ENCODE peak calls at places on chromosomes 16 and 17, in eight cellular contexts. K is endodermal cell; A is OCI-LY7; U is CD8-positive, alpha-beta memory T cell; L is Caco-2; T is H1; E is IMR-90; H is left ventricle myocardium inferior. V is an unnamed sample. For H3K9me3, the result is how much of the 10 kb centered on the place peaks cover.

GRCh38 chr17:8320990-8321389 is 10.9 kb downstream of the ARHGEF15 start:
- DNase-seq in K (peak), A (no peak), U (no peak), L (no peak), T (no peak), E (no peak), H (no peak), V (no peak)

GRCh38 chr17:49557204-49558024 is 18.3 kb upstream of the NXPH3 start:
- DNase-seq in K (peak), A (peak), U (peak), L (peak), T (no peak), E (peak), H (no peak), V (no peak)

GRCh38 chr16:22786691-22787090 is 27.3 kb upstream of the HS3ST2 start:
- DNase-seq in K (no peak), A (no peak), U (no peak), L (no peak), T (no peak), E (no peak), H (no peak), V (no peak)

GRCh38 chr17:50148226-50149098 is 2.0 kb downstream of the PPP1R9B start:
- DNase-seq in K (peak), A (peak), U (peak), L (peak), T (no peak), E (peak), H (peak), V (no peak)

GRCh38 chr16:49348408-49349176 is 25.0 kb upstream of the C16orf78 start:
- DNase-seq in K (peak), A (peak), U (no peak), L (no peak), T (no peak), E (no peak), H (no peak), V (no peak)

GRCh38 chr17:62981933-62982332 is 15.9 kb downstream of the TANC2 start:
- DNase-seq in K (no peak), A (no peak), U (no peak), L (no peak), T (no peak), E (peak), H (no peak), V (no peak)

GRCh38 chr16:83345846-83346245 is 461.9 kb upstream of the HSBP1 start:
- DNase-seq in K (no peak), A (no peak), U (no peak), L (no peak), T (no peak), E (no peak), H (no peak), V (no peak)

GRCh38 chr16:84446596-84447392 is 57.7 kb downstream of the MEAK7 start:
- DNase-seq in K (peak), A (no peak), U (no peak), L (no peak), T (no peak), E (no peak), H (no peak), V (no peak)

GRCh38 chr17:1473170-1473569 is 17.1 kb upstream of the CRK start:
- DNase-seq in K (peak), A (peak), U (no peak), L (no peak), T (no peak), E (no peak), H (no peak), V (no peak)

GRCh38 chr16:85461814-85462404 is 151.2 kb upstream of the GSE1 start:
- DNase-seq in K (peak), A (no peak), U (no peak), L (no peak), T (no peak), E (peak), H (no peak), V (peak)

GRCh38 chr16:85712841-85713240 is 24.1 kb upstream of the GINS2 start:
- DNase-seq in K (no peak), A (no peak), U (no peak), L (no peak), T (no peak), E (no peak), H (no peak), V (no peak)

GRCh38 chr17:35291802-35292201 is 48.9 kb downstream of the SLFN5 start:
- DNase-seq in K (no peak), A (no peak), U (no peak), L (no peak), T (no peak), E (peak), H (no peak), V (no peak)

GRCh38 chr16:19294156-19294649 is 8.7 kb downstream of the CLEC19A start:
- DNase-seq in K (no peak), A (peak), U (no peak), L (no peak), T (no peak), E (no peak), H (peak), V (no peak)

GRCh38 chr17:79793924-79794304 is 3.0 kb downstream of the CBX8 start:
- DNase-seq in K (peak), A (no peak), U (no peak), L (no peak), T (no peak), E (no peak), H (no peak), V (peak)

GRCh38 chr17:2059125-2059836 is 4.4 kb downstream of the HIC1 start:
- DNase-seq in K (no peak), A (no peak), U (no peak), L (no peak), T (no peak), E (no peak), H (no peak), V (no peak)

GRCh38 chr16:30965436-30965835 is 7.9 kb downstream of the SETD1A start:
- DNase-seq in K (no peak), A (no peak), U (no peak), L (no peak), T (no peak), E (no peak), H (no peak), V (no peak)

GRCh38 chr17:27423651-27424050 is 32.6 kb upstream of the KSR1 start:
- DNase-seq in K (no peak), A (peak), U (no peak), L (no peak), T (no peak), E (peak), H (no peak), V (no peak)

GRCh38 chr16:88758227-88758943 is 26.6 kb downstream of the PIEZO1 start:
- DNase-seq in K (no peak), A (no peak), U (no peak), L (no peak), T (no peak), E (no peak), H (no peak), V (no peak)

GRCh38 chr16:85998868-85999729 is 100.1 kb downstream of the IRF8 start:
- DNase-seq in K (peak), A (peak), U (no peak), L (peak), T (no peak), E (no peak), H (no peak), V (no peak)

GRCh38 chr17:7439462-7440112 is at the start of gene FGF11:
- DNase-seq in K (peak), A (no peak), U (no peak), L (no peak), T (no peak), E (no peak), H (no peak), V (no peak)

GRCh38 chr17:47225436-47225858 is 16.3 kb downstream of the MYL4 start:
- DNase-seq in K (no peak), A (no peak), U (no peak), L (no peak), T (no peak), E (peak), H (peak), V (peak)

GRCh38 chr16:61500851-61501250 is 535.4 kb downstream of the CDH8 start:
- DNase-seq in K (no peak), A (no peak), U (no peak), L (no peak), T (no peak), E (no peak), H (no peak), V (no peak)

GRCh38 chr16:75742424-75743047 is 16.2 kb upstream of the CPHXL start:
- DNase-seq in K (no peak), A (peak), U (no peak), L (no peak), T (no peak), E (no peak), H (no peak), V (no peak)
- H3K9me3 ChIP-seq in K (half or more), A (under half), U (under half), L (under half), T (under half), E (under half), H (under half), V (under half)

GRCh38 chr16:66275795-66276428 is 90.6 kb upstream of the CDH5 start:
- DNase-seq in K (peak), A (peak), U (no peak), L (peak), T (peak), E (peak), H (no peak), V (no peak)
- H3K9me3 ChIP-seq in K (under half), A (under half), U (under half), L (under half), T (under half), E (under half), H (under half), V (under half)

GRCh38 chr16:68548947-68549346 is 9.9 kb downstream of the ZFP90 start:
- DNase-seq in K (no peak), A (no peak), U (peak), L (no peak), T (no peak), E (no peak), H (no peak), V (no peak)

DNA sequence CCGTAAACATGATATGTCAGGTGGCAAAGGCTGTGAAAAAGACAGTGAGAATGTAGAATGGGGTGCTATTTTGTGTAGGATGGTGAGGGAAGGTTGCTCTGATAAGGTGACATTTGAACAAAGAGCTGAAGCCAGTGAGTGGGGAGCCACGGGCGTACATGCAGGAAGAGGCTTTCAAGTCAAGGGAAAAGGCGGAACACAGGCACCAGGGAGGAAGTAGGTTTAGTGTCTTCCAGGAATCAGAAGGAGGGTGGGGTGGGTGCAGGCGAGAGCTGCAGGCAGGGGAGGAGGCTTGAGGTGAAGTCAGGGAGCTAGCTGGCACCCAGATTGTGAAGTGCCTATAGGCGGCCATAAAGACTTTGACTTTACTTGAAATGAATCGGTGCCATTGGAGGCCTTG is 14.1 kb downstream of the ZFP90 start:
- DNase-seq in K (no peak), A (no peak), U (no peak), L (no peak), T (no peak), E (no peak), H (no peak), V (no peak)
- H3K9me3 ChIP-seq in K (half or more), A (under half), U (under half), L (under half), T (under half), E (half or more), H (half or more), V (half or more)

GRCh38 chr17:22507823-22508222 is 815.5 kb downstream of the KCNJ18 start:
- DNase-seq in K (no peak), A (peak), U (no peak), L (no peak), T (no peak), E (no peak), H (no peak), V (no peak)

GRCh38 chr17:22503322-22503899 is 811.1 kb downstream of the KCNJ18 start:
- DNase-seq in K (no peak), A (no peak), U (no peak), L (no peak), T (no peak), E (no peak), H (no peak), V (no peak)

GRCh38 chr17:22506861-22507260 is 814.5 kb downstream of the KCNJ18 start:
- DNase-seq in K (no peak), A (no peak), U (no peak), L (no peak), T (no peak), E (no peak), H (no peak), V (no peak)

GRCh38 chr17:22506231-22506630 is 813.9 kb downstream of the KCNJ18 start:
- DNase-seq in K (no peak), A (no peak), U (no peak), L (no peak), T (no peak), E (no peak), H (no peak), V (no peak)

DNA sequence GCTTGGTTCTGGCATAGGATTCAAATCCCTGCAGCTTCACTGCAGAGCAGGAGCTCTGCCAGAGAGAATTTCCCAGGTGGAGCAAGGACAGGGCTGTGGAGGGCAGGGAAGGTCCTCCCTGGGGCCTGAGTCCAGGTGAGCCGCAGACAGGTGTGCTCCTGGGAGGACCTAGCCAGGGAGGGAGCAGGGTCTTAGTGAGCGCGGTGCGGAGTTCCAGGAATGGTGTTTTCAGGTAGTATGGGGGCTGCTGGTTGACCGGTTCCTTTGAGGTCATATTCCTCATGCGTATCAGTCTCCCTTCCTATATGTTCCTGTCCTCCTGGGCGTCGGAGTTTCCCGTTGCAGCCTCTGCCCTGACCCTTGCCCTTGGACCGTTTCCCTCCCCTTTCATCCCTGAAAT is 813.3 kb downstream of the KCNJ18 start:
- DNase-seq in K (no peak), A (no peak), U (no peak), L (no peak), T (no peak), E (no peak), H (no peak), V (no peak)
- H3K9me3 ChIP-seq in K (half or more), A (under half), U (under half), L (under half), T (half or more), E (under half), H (under half), V (half or more)

DNA sequence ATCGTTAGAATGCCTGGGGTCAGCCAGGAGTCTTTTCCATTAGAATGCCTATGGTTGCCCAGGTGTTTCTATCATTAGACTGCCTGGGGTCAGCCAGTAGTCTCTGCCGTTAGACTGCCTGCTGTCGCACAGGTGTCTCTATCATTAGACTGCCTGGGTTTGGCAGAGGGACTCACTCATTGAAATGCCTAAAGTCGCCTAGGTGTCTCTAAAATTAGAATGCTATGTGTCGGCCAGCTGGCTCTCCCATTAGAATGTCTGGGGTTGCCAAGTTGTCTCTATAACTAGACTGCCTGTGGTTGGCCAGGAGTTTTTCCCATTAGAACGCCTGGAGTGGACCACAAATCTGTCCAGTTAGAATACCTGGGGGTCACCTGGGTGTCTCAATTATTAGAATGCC is 2266.5 kb downstream of the TP53TG3F start:
- DNase-seq in K (no peak), A (no peak), U (no peak), L (no peak), T (no peak), E (no peak), H (no peak), V (no peak)
- H3K9me3 ChIP-seq in K (half or more), A (under half), U (under half), L (under half), T (half or more), E (under half), H (under half), V (under half)

GRCh38 chr16:35691057-35691456 is 2231.6 kb downstream of the TP53TG3F start:
- DNase-seq in K (no peak), A (no peak), U (no peak), L (no peak), T (no peak), E (no peak), H (no peak), V (no peak)
- H3K9me3 ChIP-seq in K (half or more), A (under half), U (under half), L (under half), T (half or more), E (under half), H (half or more), V (half or more)

GRCh38 chr17:16281351-16281750 is 64.3 kb downstream of the PIGL start:
- DNase-seq in K (no peak), A (no peak), U (no peak), L (no peak), T (no peak), E (peak), H (no peak), V (peak)
- H3K9me3 ChIP-seq in K (under half), A (under half), U (under half), L (under half), T (under half), E (under half), H (under half), V (under half)

GRCh38 chr16:64696872-64697271 is 425.0 kb downstream of the CDH11 start:
- DNase-seq in K (no peak), A (no peak), U (no peak), L (no peak), T (no peak), E (no peak), H (no peak), V (no peak)

GRCh38 chr16:64700628-64701027 is 421.2 kb downstream of the CDH11 start:
- DNase-seq in K (no peak), A (no peak), U (no peak), L (no peak), T (no peak), E (no peak), H (no peak), V (no peak)

DNA sequence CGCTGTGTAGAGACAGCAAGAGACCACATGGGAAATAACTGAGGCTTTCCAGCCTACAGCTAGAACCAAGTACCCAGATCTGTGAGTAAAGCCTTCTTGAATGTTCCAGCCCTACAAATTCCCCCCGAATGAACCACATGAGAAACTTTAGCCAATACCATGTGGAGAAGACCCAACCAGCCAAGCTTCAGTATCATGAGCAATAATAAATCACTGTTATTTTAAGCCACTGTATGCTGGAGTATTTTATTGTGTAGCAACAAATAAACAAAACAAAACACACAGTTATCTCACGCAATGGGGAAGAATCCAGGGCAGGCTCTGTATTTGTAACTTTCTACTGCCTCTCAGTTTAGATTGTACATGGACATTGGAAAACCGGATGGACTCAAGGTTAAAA is 426.2 kb downstream of the CDH11 start:
- DNase-seq in K (no peak), A (no peak), U (no peak), L (no peak), T (no peak), E (no peak), H (no peak), V (no peak)
- H3K9me3 ChIP-seq in K (under half), A (under half), U (under half), L (under half), T (under half), E (under half), H (under half), V (under half)

V was measured in AG04450.